ENCODE peak calls at places on chromosome 14, in eight cellular contexts. W, A, O, K, X, I, E and B are unnamed samples.

GRCh38 chr14:105484069-105484996 is 2.4 kb upstream of the CRIP1 start:
- DNase-seq in A (peak), X (no peak), W (no peak), O (no peak), I (no peak), K (no peak), E (no peak), B (no peak)

GRCh38 chr14:55512421-55512820 is 67.6 kb upstream of the KTN1 start:
- DNase-seq in K (no peak), I (no peak), X (no peak), O (no peak), E (no peak), A (no peak), W (no peak), B (no peak)

GRCh38 chr14:56300495-56300894 is 182.3 kb downstream of the PELI2 start:
- DNase-seq in X (no peak), E (no peak), I (no peak), A (no peak), O (no peak), W (no peak), K (no peak), B (peak)

GRCh38 chr14:94517248-94517640 is 8.0 kb upstream of the SERPINA12 start:
- DNase-seq in W (no peak), E (no peak), A (peak), K (no peak), O (no peak), X (no peak), I (peak), B (no peak)

GRCh38 chr14:87522575-87522974 is 470.4 kb downstream of the GALC start:
- DNase-seq in K (peak), O (no peak), X (peak), E (no peak), A (no peak), W (no peak), I (no peak), B (no peak)

GRCh38 chr14:93114068-93114710 is 1.5 kb downstream of the ITPK1 start:
- DNase-seq in I (peak), W (no peak), O (no peak), X (peak), K (peak), A (no peak), E (no peak), B (no peak)

GRCh38 chr14:98177551-98177950 is 1094.4 kb downstream of the BCL11B start:
- DNase-seq in X (no peak), I (no peak), A (no peak), K (no peak), E (no peak), O (no peak), W (no peak), B (no peak)

GRCh38 chr14:95413289-95414215 is 93.8 kb upstream of the CLMN start:
- DNase-seq in A (no peak), I (no peak), K (no peak), O (no peak), X (peak), W (no peak), E (no peak), B (no peak)

GRCh38 chr14:74843653-74844052 is 32.3 kb downstream of the PROX2 start:
- DNase-seq in E (no peak), A (no peak), I (no peak), K (no peak), X (no peak), O (no peak), W (no peak), B (no peak)

GRCh38 chr14:61761959-61762786 is at the start of gene SNAPC1:
- DNase-seq in W (peak), X (peak), A (peak), E (peak), O (peak), K (peak), I (peak), B (peak)

GRCh38 chr14:75277796-75278421 is 719 bp upstream of the FOS start:
- DNase-seq in X (no peak), O (no peak), K (no peak), E (no peak), A (no peak), I (no peak), W (no peak), B (no peak)

GRCh38 chr14:64074961-64075619 is 219.1 kb downstream of the ESR2 start:
- DNase-seq in W (no peak), X (no peak), K (no peak), A (no peak), E (no peak), O (no peak), I (no peak), B (no peak)

GRCh38 chr14:68578597-68578996 is 214.3 kb downstream of the ZFP36L1 start:
- DNase-seq in E (no peak), O (no peak), I (no peak), X (no peak), A (no peak), W (no peak), K (no peak), B (no peak)

GRCh38 chr14:88242426-88242825 is 80.6 kb downstream of the KCNK10 start:
- DNase-seq in I (no peak), W (no peak), K (no peak), A (no peak), X (no peak), E (no peak), O (no peak), B (no peak)

GRCh38 chr14:104676694-104677505 is 12.5 kb upstream of the INF2 start:
- DNase-seq in E (peak), O (no peak), W (no peak), I (peak), K (peak), A (no peak), X (peak), B (no peak)

GRCh38 chr14:99745307-99745951 is 47.8 kb upstream of the EML1 start:
- DNase-seq in I (no peak), K (no peak), W (no peak), E (no peak), X (no peak), A (no peak), O (no peak), B (no peak)

GRCh38 chr14:87013583-87013982 is 979.4 kb downstream of the GALC start:
- DNase-seq in O (no peak), I (no peak), K (no peak), X (no peak), A (no peak), E (no peak), W (no peak), B (peak)

GRCh38 chr14:66104486-66104885 is 381.7 kb upstream of the CCDC196 start:
- DNase-seq in X (peak), O (no peak), W (no peak), A (no peak), K (no peak), I (no peak), E (no peak), B (no peak)

GRCh38 chr14:100474176-100474575 is 113.0 kb downstream of the BEGAIN start:
- DNase-seq in W (no peak), X (no peak), E (no peak), I (no peak), O (no peak), K (no peak), A (no peak), B (no peak)

GRCh38 chr14:55697358-55697985 is 117.5 kb downstream of the KTN1 start:
- DNase-seq in I (no peak), E (no peak), K (peak), X (peak), W (no peak), A (no peak), O (no peak), B (no peak)

GRCh38 chr14:37179896-37180502 is 7.6 kb upstream of the SLC25A21 start:
- DNase-seq in O (no peak), A (no peak), I (no peak), X (no peak), K (no peak), W (no peak), E (no peak), B (no peak)

GRCh38 chr14:61652526-61653262 is 42.6 kb upstream of the HIF1A start:
- DNase-seq in I (no peak), O (no peak), W (no peak), E (no peak), X (no peak), A (no peak), K (peak), B (no peak)

GRCh38 chr14:48936352-48936751 is 649.8 kb downstream of the RPS29 start:
- DNase-seq in W (no peak), X (no peak), I (no peak), O (no peak), E (peak), K (peak), A (no peak), B (peak)

GRCh38 chr14:22387776-22388241 is 201.2 kb downstream of the DAD1 start:
- DNase-seq in I (no peak), A (no peak), O (no peak), K (no peak), E (no peak), X (no peak), W (no peak), B (no peak)
- H3K4me3 ChIP-seq in I (no peak), A (no peak), O (no peak), K (no peak), E (no peak), X (no peak), W (no peak), B (no peak)

GRCh38 chr14:49972199-49972671 is 79.4 kb downstream of the ARF6 start:
- DNase-seq in X (peak), O (no peak), I (no peak), A (peak), K (no peak), E (peak), W (no peak), B (peak)
- H3K4me3 ChIP-seq in X (no peak), O (peak), I (no peak), A (no peak), K (no peak), E (no peak), W (no peak), B (no peak)

DNA sequence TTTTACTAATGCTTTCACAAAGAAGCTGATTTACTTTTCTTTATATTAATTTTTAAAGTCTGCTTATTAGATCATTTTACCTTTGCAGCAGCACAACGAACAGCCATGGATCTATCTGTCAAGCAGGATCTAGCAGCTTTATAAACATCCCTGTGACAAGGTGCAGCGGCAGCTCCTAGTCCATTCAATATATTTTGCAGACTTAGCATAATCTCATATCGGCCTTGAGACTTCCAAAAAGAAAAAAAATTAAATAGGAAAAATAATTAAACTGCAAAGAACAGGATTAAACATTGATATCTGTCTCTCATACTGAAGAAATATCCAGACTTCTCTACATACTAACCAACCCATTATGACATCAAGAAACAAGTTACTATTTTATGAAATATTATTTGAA is 25.2 kb downstream of the HEATR5A start:
- DNase-seq in I (no peak), A (no peak), K (no peak), O (no peak), E (no peak), X (no peak), W (no peak), B (no peak)
- H3K4me3 ChIP-seq in I (no peak), A (no peak), K (no peak), O (no peak), E (no peak), X (no peak), W (no peak), B (no peak)

DNA sequence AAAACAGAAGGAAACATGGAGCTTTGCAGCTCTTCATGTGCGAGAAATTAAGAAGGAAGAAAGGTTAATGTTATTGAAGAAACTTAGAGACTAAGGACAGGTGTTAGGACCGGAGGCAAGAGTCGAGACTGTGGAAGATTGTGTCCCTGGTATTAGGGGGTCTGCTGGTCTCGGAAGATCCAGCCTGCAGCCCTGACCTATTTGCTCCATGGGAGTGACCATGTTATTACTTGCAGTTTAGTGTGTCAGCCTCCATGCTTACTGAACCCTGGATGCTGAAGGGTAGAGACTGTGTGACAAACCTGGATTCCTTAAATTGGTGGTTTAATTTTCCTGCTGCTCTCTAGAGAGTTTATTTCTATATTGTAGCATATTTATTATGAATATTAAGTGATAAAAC is 580.6 kb downstream of the NOVA1 start:
- DNase-seq in E (no peak), I (no peak), X (no peak), W (no peak), K (no peak), O (no peak), A (no peak), B (no peak)
- H3K4me3 ChIP-seq in E (no peak), I (no peak), X (no peak), W (no peak), K (no peak), O (no peak), A (no peak), B (no peak)

GRCh38 chr14:102994689-102995088 is 62.7 kb downstream of the CDC42BPB start:
- DNase-seq in A (no peak), O (no peak), K (no peak), I (no peak), X (no peak), W (no peak), E (no peak), B (no peak)
- H3K4me3 ChIP-seq in A (no peak), O (no peak), K (no peak), I (no peak), X (no peak), W (no peak), E (no peak), B (no peak)

GRCh38 chr14:84127430-84127829 is 1402.5 kb upstream of the FLRT2 start:
- DNase-seq in E (no peak), I (no peak), W (no peak), X (no peak), O (no peak), A (no peak), K (no peak), B (no peak)
- H3K4me3 ChIP-seq in E (no peak), I (no peak), W (no peak), X (no peak), O (no peak), A (no peak), K (no peak), B (no peak)

DNA sequence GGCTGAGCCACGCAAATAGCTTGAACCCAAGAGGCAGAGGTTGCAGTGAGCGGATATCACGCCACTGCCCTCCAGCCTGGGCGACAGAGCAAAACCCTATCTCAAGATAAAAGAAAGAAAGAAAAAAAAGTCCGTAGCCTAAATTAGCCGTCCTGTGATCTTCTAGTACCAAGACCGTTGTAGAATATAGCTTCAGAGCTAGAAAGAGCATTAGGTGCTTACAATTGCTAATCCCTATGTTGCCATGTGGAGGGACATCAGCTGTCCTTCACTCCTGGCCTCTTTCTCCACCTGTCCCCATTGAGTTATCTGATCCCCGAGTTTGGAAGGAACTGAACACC is 1.2 kb downstream of the CDKN3 start:
- DNase-seq in I (no peak), A (no peak), O (no peak), X (no peak), K (no peak), W (no peak), E (no peak), B (no peak)
- H3K4me3 ChIP-seq in I (peak), A (no peak), O (peak), X (no peak), K (no peak), W (peak), E (no peak), B (no peak)